ENCODE peak calls at places on chromosome 9, in five cellular contexts. D, H, Z, Q and B are unnamed samples.
A peak's percentile ranks its signal among the peaks of the same experiment; 100 is the strongest.

GRCh38 chr9:100324594-100325200 is 28.0 kb downstream of the TEX10 start:
- DNase-seq in D (peak; percentile 8), H (peak; percentile 30), Z (peak; percentile 76), Q (no peak), B (no peak)

GRCh38 chr9:95091574-95091970 is 225.9 kb downstream of the FANCC start:
- DNase-seq in D (no peak), H (no peak), Z (no peak), Q (no peak), B (no peak)

GRCh38 chr9:99134893-99135341 is 30.0 kb downstream of the TGFBR1 start:
- DNase-seq in D (no peak), H (peak; percentile 74), Z (peak; percentile 53), Q (no peak), B (no peak)

GRCh38 chr9:124975131-124975530 is 34.2 kb upstream of the GOLGA1 start:
- DNase-seq in D (no peak), H (no peak), Z (peak; percentile 26), Q (no peak), B (no peak)

GRCh38 chr9:115204827-115205506 is 87.0 kb upstream of the TNC start:
- DNase-seq in D (peak; percentile 32), H (peak; percentile 40), Z (peak; percentile 71), Q (no peak), B (peak; percentile 16)

GRCh38 chr9:19748278-19749126 is 40.3 kb downstream of the SLC24A2 start:
- DNase-seq in D (no peak), H (no peak), Z (peak; percentile 63), Q (no peak), B (no peak)

GRCh38 chr9:70420267-70421019 is 6.0 kb upstream of the KLF9 start:
- DNase-seq in D (no peak), H (peak; percentile 74), Z (peak; percentile 99), Q (peak; percentile 94), B (peak; percentile 23)

GRCh38 chr9:80842383-80842782 is 847.0 kb downstream of the TLE1 start:
- DNase-seq in D (no peak), H (no peak), Z (no peak), Q (no peak), B (no peak)

GRCh38 chr9:115593587-115594091 is 475.7 kb upstream of the TNC start:
- DNase-seq in D (peak; percentile 43), H (peak; percentile 51), Z (peak; percentile 68), Q (no peak), B (peak; percentile 41)

GRCh38 chr9:68577778-68578591 is 37.3 kb upstream of the TMEM252 start:
- DNase-seq in D (peak; percentile 44), H (no peak), Z (no peak), Q (no peak), B (no peak)

GRCh38 chr9:69431777-69432176 is 106.8 kb downstream of the ENTREP1 start:
- DNase-seq in D (no peak), H (no peak), Z (no peak), Q (no peak), B (no peak)

GRCh38 chr9:133405508-133406009 is 12.3 kb downstream of the REXO4 start:
- DNase-seq in D (no peak), H (peak; percentile 7), Z (peak; percentile 67), Q (no peak), B (no peak)

GRCh38 chr9:5509573-5509972 is 758 bp upstream of the PDCD1LG2 start:
- DNase-seq in D (no peak), H (peak; percentile 60), Z (peak; percentile 92), Q (no peak), B (no peak)

GRCh38 chr9:2655411-2655901 is 33.9 kb downstream of the VLDLR start:
- DNase-seq in D (peak; percentile 27), H (peak; percentile 37), Z (peak; percentile 74), Q (no peak), B (no peak)

GRCh38 chr9:133340256-133340655 is 4.3 kb upstream of the SURF6 start:
- DNase-seq in D (no peak), H (no peak), Z (no peak), Q (no peak), B (no peak)

DNA sequence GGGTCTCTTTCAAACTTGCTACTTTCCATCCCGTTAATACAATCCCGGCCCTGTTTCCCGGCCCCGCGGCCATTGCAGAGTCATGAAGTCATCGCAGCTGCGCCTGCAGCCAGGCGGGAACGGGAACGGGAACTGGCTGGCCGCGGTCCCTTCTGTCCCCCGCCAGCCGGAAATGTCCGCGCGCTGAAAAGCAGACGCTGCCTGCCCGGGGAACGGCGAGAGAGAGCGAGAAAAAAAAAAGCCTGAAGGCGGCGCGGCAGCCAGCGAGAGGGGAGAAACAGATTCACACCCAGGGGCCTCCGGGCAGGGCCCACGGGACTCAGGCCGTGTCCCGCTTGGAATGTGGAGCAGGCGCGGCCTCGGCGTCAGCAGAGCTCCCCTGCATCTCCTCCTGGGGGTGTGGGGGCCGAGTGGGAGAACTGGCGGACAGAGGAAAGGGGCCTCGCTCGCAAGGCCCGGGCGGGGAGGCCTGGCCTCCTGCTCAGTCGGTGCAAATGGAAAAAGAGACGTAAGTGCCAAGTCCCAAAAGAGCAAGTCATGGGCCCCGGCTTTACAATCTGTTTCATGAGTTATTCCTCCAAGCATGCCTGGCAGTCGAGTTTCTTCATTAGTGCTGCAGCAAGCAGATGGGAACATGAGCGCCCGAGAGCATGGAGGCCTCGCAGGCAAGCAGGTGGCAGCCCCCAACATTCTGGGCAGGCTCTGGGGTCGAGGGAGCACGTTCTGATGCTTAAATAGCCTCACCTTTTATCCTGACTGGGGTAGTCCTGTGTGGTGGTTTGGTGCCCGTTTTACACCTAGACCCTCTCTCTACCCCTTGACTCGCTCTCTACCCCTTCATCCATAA is 201.3 kb upstream of the GAS1 start:
- DNase-seq in D (no peak), H (no peak), Z (peak; percentile 90), Q (peak; percentile 88), B (no peak)
- TF ChIP-seq CTCF in D (no peak), H (peak; percentile 20), Z (peak; percentile 29), Q (peak; percentile 12), B (no peak)

GRCh38 chr9:79312686-79313421 is 258.9 kb upstream of the TLE4 start:
- DNase-seq in D (no peak), H (no peak), Z (no peak), Q (no peak), B (no peak)
- TF ChIP-seq CTCF in D (no peak), H (no peak), Z (no peak), Q (no peak), B (no peak)

DNA sequence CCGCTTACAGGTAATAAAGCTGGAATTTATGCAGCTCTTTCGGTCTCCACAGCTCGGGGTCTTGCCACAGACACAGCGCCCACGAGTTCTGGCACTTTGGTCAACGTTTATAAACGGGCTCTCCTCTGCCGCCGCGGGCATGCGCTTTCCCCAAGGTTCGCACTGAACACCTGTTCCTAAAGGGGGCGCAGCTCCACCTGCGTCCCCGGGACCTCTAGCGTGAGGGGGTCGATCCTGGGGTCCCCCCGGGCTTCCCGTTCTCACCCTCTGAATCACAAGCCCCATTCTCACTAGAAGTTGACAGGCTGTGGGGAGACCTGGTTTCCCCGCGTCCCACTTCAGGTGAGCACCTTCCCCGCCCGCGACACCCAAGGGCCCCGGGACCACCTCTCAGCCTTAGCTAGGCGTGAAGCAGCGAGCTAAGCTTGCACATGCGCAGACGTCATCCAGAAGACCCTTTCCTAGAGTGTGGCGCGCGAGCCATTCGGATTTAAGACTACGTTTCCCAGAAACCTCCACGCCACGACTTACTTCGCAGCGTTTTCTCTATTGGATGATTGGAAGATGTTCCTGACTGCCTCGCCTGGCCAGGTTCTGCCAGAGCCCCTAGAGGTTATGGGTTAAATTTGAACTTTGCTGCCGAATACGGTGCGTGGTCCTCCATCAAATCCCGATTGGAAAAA is 21.3 kb upstream of the ZNF782 start:
- DNase-seq in D (peak; percentile 86), H (no peak), Z (peak; percentile 81), Q (peak; percentile 36), B (peak; percentile 82)
- TF ChIP-seq CTCF in D (no peak), H (peak; percentile 10), Z (peak; percentile 25), Q (peak; percentile 18), B (peak; percentile 34)

DNA sequence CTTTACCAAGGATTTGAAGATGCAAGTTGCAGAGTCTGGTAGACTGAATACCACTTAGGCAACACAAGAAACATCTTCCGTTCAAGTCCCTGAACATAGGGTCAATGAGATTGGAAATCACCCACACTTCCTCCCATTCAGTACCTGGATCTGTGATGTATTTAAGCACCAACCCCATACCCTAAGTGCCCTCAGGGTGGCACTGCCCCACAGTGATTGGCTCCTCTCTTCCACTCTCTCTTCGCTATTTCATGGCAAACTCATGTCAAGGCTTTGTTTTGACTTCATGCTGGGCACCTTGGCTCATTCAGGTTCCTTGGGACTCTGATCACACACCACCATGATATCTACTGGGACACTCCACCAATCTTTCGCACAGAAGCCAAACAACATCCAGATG is 53.7 kb downstream of the GGTA1 start:
- DNase-seq in D (no peak), H (no peak), Z (no peak), Q (no peak), B (no peak)
- TF ChIP-seq CTCF in D (peak; percentile 17), H (no peak), Z (no peak), Q (peak; percentile 33), B (peak; percentile 47)

GRCh38 chr9:1335174-1335573 is 285.0 kb downstream of the DMRT2 start:
- DNase-seq in D (no peak), H (no peak), Z (no peak), Q (no peak), B (no peak)

GRCh38 chr9:1332161-1332560 is 282.0 kb downstream of the DMRT2 start:
- DNase-seq in D (no peak), H (no peak), Z (no peak), Q (no peak), B (no peak)

GRCh38 chr9:1331546-1331945 is 281.4 kb downstream of the DMRT2 start:
- DNase-seq in D (no peak), H (no peak), Z (no peak), Q (no peak), B (no peak)

GRCh38 chr9:1337169-1337568 is 287.0 kb downstream of the DMRT2 start:
- DNase-seq in D (no peak), H (no peak), Z (no peak), Q (no peak), B (no peak)
- TF ChIP-seq CTCF in D (no peak), H (no peak), Z (no peak), Q (no peak), B (no peak)

GRCh38 chr9:86098793-86099694 is at the start of gene GOLM1:
- DNase-seq in D (peak; percentile 87), H (no peak), Z (peak; percentile 79), Q (peak; percentile 52), B (peak; percentile 83)
- TF ChIP-seq CTCF in D (no peak), H (no peak), Z (peak; percentile 28), Q (peak; percentile 14), B (peak; percentile 36)

GRCh38 chr9:17402309-17402708 is 176.6 kb upstream of the SH3GL2 start:
- DNase-seq in D (no peak), H (peak; percentile 2), Z (peak; percentile 52), Q (no peak), B (no peak)
- TF ChIP-seq CTCF in D (no peak), H (no peak), Z (no peak), Q (peak; percentile 10), B (peak; percentile 19)

GRCh38 chr9:35812025-35812602 is at the start of gene SPAG8:
- DNase-seq in D (peak; percentile 93), H (peak; percentile 89), Z (peak; percentile 98), Q (peak; percentile 91), B (peak; percentile 95)

GRCh38 chr9:35813434-35814105 is 1.3 kb downstream of the HINT2 start:
- DNase-seq in D (no peak), H (no peak), Z (peak; percentile 26), Q (no peak), B (no peak)

GRCh38 chr9:35814841-35815543 is at the start of gene HINT2:
- DNase-seq in D (peak; percentile 96), H (peak; percentile 97), Z (peak; percentile 99), Q (peak; percentile 94), B (peak; percentile 96)

GRCh38 chr9:35816708-35817107 is 1.9 kb upstream of the HINT2 start:
- DNase-seq in D (no peak), H (no peak), Z (no peak), Q (no peak), B (no peak)

GRCh38 chr9:35814106-35814840 is 569 bp downstream of the HINT2 start:
- DNase-seq in D (peak; percentile 53), H (no peak), Z (peak; percentile 66), Q (peak; percentile 76), B (peak; percentile 49)
- TF ChIP-seq CTCF in D (peak; percentile 11), H (peak; percentile 52), Z (peak; percentile 27), Q (peak; percentile 42), B (peak; percentile 30)